ENCODE peak calls at places on chromosomes 11 and 22, in ten cellular contexts. U is neural progenitor cell, C is endothelial cell of umbilical vein, S is neuronal stem cell, L is PC-3, J is SK-N-SH, A is HepG2, M is HCT116, N is H9, P is GM23248. I is an unnamed sample.

GRCh38 chr11:110317516-110317932 is 21.1 kb upstream of the RDX start:
- DNase-seq in M (no peak), J (peak), P (peak), S (no peak), L (peak), A (no peak), C (peak), U (no peak), N (no peak), I (peak)

GRCh38 chr22:25928038-25928437 is 186.1 kb downstream of the MYO18B start:
- DNase-seq in N (no peak), M (no peak), U (no peak), L (no peak), S (no peak), P (no peak), A (no peak), C (no peak), J (no peak), I (no peak)

GRCh38 chr11:35139883-35140282 is 912 bp downstream of the CD44 start:
- DNase-seq in N (no peak), P (peak), U (no peak), C (no peak), S (no peak), M (no peak), L (peak), J (no peak), A (no peak), I (no peak)

GRCh38 chr11:86370922-86371614 is 3.6 kb upstream of the CCDC81 start:
- DNase-seq in M (no peak), C (peak), A (peak), S (no peak), P (peak), N (no peak), L (peak), U (no peak), J (no peak), I (peak)

GRCh38 chr11:56783448-56784041 is 35.0 kb upstream of the OR9G4 start:
- DNase-seq in U (peak), P (peak), J (peak), C (peak), M (peak), A (peak), L (peak), S (peak), N (no peak), I (peak)

GRCh38 chr11:83319346-83319745 is 33.2 kb upstream of the CCDC90B start:
- DNase-seq in U (no peak), M (no peak), S (no peak), A (no peak), N (no peak), C (no peak), L (no peak), P (no peak), J (no peak), I (no peak)

GRCh38 chr11:88431675-88432341 is 94.3 kb upstream of the CTSC start:
- DNase-seq in U (no peak), S (no peak), M (no peak), P (no peak), C (no peak), L (peak), N (no peak), J (peak), A (peak), I (no peak)

GRCh38 chr22:44309137-44309536 is 3.6 kb downstream of the SHISAL1 start:
- DNase-seq in J (no peak), A (no peak), C (peak), M (peak), P (peak), U (no peak), N (no peak), S (no peak), L (peak), I (peak)

GRCh38 chr11:118401880-118402590 is 629 bp downstream of the ATP5MG start:
- DNase-seq in J (no peak), U (peak), S (peak), L (peak), M (no peak), N (no peak), P (peak), C (no peak), A (peak), I (peak)

GRCh38 chr11:74147199-74147929 is 23.4 kb downstream of the C2CD3 start:
- DNase-seq in S (no peak), J (no peak), L (peak), U (no peak), C (no peak), N (no peak), P (peak), M (no peak), A (no peak), I (peak)

GRCh38 chr22:23251445-23252093 is 71.3 kb downstream of the BCR start:
- DNase-seq in L (peak), U (no peak), P (peak), C (no peak), J (no peak), M (peak), N (no peak), S (no peak), A (peak), I (peak)

GRCh38 chr11:35304393-35304790 is 115.0 kb downstream of the SLC1A2 start:
- DNase-seq in M (no peak), L (peak), P (peak), S (no peak), N (no peak), A (peak), J (no peak), U (no peak), C (no peak), I (peak)

GRCh38 chr11:129012880-129013279 is 70.2 kb upstream of the TP53AIP1 start:
- DNase-seq in L (no peak), C (no peak), P (no peak), S (no peak), M (no peak), A (no peak), N (no peak), U (no peak), J (no peak), I (no peak)

GRCh38 chr11:57228600-57228999 is 8.4 kb downstream of the APLNR start:
- DNase-seq in C (no peak), A (no peak), P (no peak), S (no peak), N (no peak), M (no peak), J (no peak), L (no peak), U (no peak), I (no peak)

GRCh38 chr22:49724893-49725489 is 102.7 kb downstream of the BRD1 start:
- DNase-seq in L (peak), P (peak), C (peak), M (peak), N (peak), J (peak), A (peak), S (peak), U (peak), I (peak)

GRCh38 chr11:103601230-103601846 is 435.1 kb upstream of the DDI1 start:
- DNase-seq in S (peak), J (peak), A (peak), N (peak), P (peak), M (no peak), U (peak), L (peak), C (peak), I (peak)

GRCh38 chr11:19918302-19919049 is 205.8 kb downstream of the NAV2 start:
- DNase-seq in M (no peak), C (no peak), U (no peak), A (no peak), N (no peak), P (peak), J (no peak), L (peak), S (no peak), I (peak)

GRCh38 chr11:18144243-18144642 is 11.9 kb downstream of the MRGPRX3 start:
- DNase-seq in J (no peak), M (no peak), N (no peak), A (no peak), C (no peak), S (no peak), L (peak), U (no peak), P (peak), I (no peak)

GRCh38 chr22:19932367-19933206 is 9.0 kb upstream of the COMT start:
- DNase-seq in P (no peak), J (no peak), A (no peak), L (no peak), U (no peak), C (no peak), N (no peak), S (no peak), M (no peak), I (no peak)

GRCh38 chr11:78731008-78731407 is 156.3 kb upstream of the NARS2 start:
- DNase-seq in S (no peak), A (peak), J (no peak), N (no peak), M (no peak), C (no peak), L (no peak), P (no peak), U (no peak), I (no peak)

GRCh38 chr11:119024430-119025098 is 6.0 kb downstream of the TRAPPC4 start:
- DNase-seq in C (no peak), M (no peak), N (no peak), J (no peak), L (no peak), A (peak), U (no peak), S (no peak), P (no peak), I (no peak)

GRCh38 chr11:72812968-72813739 is 1.1 kb upstream of the ATG16L2 start:
- DNase-seq in M (peak), J (peak), A (peak), C (peak), P (peak), N (peak), U (peak), S (no peak), L (peak), I (peak)

GRCh38 chr22:28051787-28052356 is 132.8 kb upstream of the PITPNB start:
- DNase-seq in U (peak), C (peak), J (peak), L (peak), A (peak), P (peak), N (peak), S (peak), M (peak), I (no peak)

GRCh38 chr11:16911186-16911585 is 103.0 kb downstream of the PLEKHA7 start:
- DNase-seq in N (no peak), S (no peak), U (no peak), A (no peak), J (no peak), M (no peak), C (no peak), L (no peak), P (no peak), I (no peak)

GRCh38 chr11:117833401-117833891 is 8.9 kb upstream of the FXYD2 start:
- DNase-seq in S (no peak), L (no peak), C (no peak), U (no peak), M (no peak), P (no peak), N (peak), J (peak), A (no peak), I (no peak)

GRCh38 chr11:1881442-1882264 is 10.0 kb downstream of the PRR33 start:
- DNase-seq in L (no peak), N (peak), U (no peak), P (no peak), J (no peak), C (no peak), S (no peak), M (no peak), A (no peak), I (no peak)
- H3K9ac ChIP-seq in L (no peak), N (no peak), U (no peak), P (no peak), J (no peak), C (no peak), S (no peak), M (no peak), A (no peak), I (no peak)

GRCh38 chr11:116613201-116613910 is 159.4 kb downstream of the BUD13 start:
- DNase-seq in L (no peak), U (no peak), A (no peak), S (no peak), P (no peak), M (no peak), J (no peak), C (no peak), N (no peak), I (no peak)
- H2AFZ ChIP-seq in L (no peak), U (no peak), A (no peak), S (no peak), P (no peak), M (no peak), J (no peak), C (no peak), N (no peak), I (no peak)

GRCh38 chr11:8084352-8084751 is 3.3 kb downstream of the TUB start:
- DNase-seq in C (no peak), L (no peak), A (no peak), M (no peak), N (no peak), S (no peak), J (no peak), P (no peak), U (no peak), I (no peak)
- H3K9ac ChIP-seq in C (no peak), L (no peak), A (no peak), M (no peak), N (no peak), S (no peak), J (no peak), P (no peak), U (no peak), I (no peak)

DNA sequence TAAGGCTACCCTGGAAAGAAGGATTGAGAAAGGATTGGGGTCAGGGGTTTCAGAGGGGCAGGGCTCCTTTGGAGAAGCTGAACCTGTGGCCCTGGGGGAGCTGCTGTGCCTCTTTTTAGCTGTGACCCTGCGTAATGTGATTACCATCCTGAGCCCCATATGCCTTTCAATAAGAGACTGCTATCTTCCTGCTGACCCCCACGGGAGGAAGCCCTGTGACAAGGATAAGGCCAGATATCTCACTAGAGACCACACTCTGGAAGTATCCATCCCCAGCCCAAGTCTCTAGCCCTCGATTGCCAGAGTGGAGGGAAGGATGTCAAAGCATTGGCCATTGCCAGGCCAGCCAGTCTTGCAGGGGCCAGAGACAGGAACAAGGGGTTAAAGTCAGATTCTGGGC is 4.8 kb upstream of the SLC39A13 start:
- DNase-seq in L (no peak), U (peak), P (no peak), C (no peak), N (no peak), S (no peak), J (no peak), M (no peak), A (no peak), I (no peak)
- H2AFZ ChIP-seq in L (no peak), U (no peak), P (no peak), C (no peak), N (no peak), S (peak), J (no peak), M (no peak), A (no peak), I (no peak)

GRCh38 chr22:46295277-46295971 is 1.2 kb upstream of the GTSE1 start:
- DNase-seq in S (no peak), U (no peak), C (no peak), J (peak), A (no peak), L (no peak), M (no peak), N (no peak), P (peak), I (no peak)

GRCh38 chr22:46292727-46293126 is 3.9 kb upstream of the GTSE1 start:
- DNase-seq in P (no peak), L (no peak), C (no peak), J (no peak), M (no peak), S (no peak), N (no peak), U (no peak), A (no peak), I (no peak)

GRCh38 chr22:46293591-46294260 is 2.9 kb upstream of the GTSE1 start:
- DNase-seq in U (no peak), L (no peak), N (no peak), A (no peak), S (no peak), M (no peak), C (no peak), P (peak), J (no peak), I (peak)

GRCh38 chr22:46296257-46297150 is at the start of gene GTSE1:
- DNase-seq in P (peak), U (peak), S (peak), L (peak), N (peak), J (peak), M (peak), C (peak), A (peak), I (peak)

DNA sequence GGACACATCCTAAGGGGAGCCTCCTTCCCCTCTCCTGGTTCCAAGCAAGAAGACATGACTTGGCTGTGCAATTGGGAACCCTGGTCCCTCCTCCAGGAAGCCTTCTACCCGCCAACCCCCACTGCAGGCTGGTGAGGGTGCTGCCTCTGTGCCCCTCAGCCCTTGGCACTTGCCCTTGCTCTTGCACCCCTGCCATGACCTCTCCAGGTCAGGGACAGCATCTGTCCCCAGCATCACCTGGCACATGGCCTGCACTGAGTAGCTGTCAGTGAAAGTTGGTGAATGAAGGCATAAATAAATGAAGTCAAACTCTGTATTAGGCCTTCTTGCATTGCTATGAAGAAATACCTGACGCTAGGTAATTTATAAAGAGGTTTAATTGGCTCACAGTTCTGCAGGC is 1.9 kb upstream of the GTSE1 start:
- DNase-seq in A (no peak), C (no peak), L (no peak), M (no peak), U (no peak), J (no peak), N (no peak), S (no peak), P (no peak), I (no peak)
- H3K9ac ChIP-seq in A (no peak), C (no peak), L (no peak), M (no peak), U (no peak), J (no peak), N (no peak), S (no peak), P (no peak), I (no peak)